ENCODE peak calls at places on chromosome 10, in six cellular contexts. Q is GM23248, F is GM23338, B is PC-9, R is PC-3, H is MM.1S. D is an unnamed sample.

GRCh38 chr10:85604884-85605283 is 761.7 kb downstream of the GRID1 start:
- DNase-seq in Q (no peak), F (no peak), B (no peak), R (no peak), H (no peak), D (no peak)

GRCh38 chr10:61628875-61629513 is 33.7 kb upstream of the CABCOCO1 start:
- DNase-seq in Q (peak; percentile 94), F (peak; percentile 37), B (peak; percentile 27), R (peak; percentile 100), H (no peak), D (no peak)

GRCh38 chr10:79320785-79321493 is 26.3 kb upstream of the PPIF start:
- DNase-seq in Q (peak; percentile 100), F (no peak), B (peak; percentile 75), R (peak; percentile 100), H (no peak), D (no peak)

GRCh38 chr10:83274088-83274487 is 865.2 kb upstream of the GHITM start:
- DNase-seq in Q (no peak), F (no peak), B (no peak), R (no peak), H (no peak), D (no peak)

GRCh38 chr10:123870260-123870659 is 21.3 kb downstream of the CPXM2 start:
- DNase-seq in Q (no peak), F (no peak), B (no peak), R (no peak), H (no peak), D (no peak)

GRCh38 chr10:43817368-43817767 is 168.7 kb upstream of the ZNF32 start:
- DNase-seq in Q (peak; percentile 92), F (no peak), B (no peak), R (no peak), H (no peak), D (no peak)

GRCh38 chr10:119325131-119325530 is 117.8 kb downstream of the GRK5 start:
- DNase-seq in Q (no peak), F (no peak), B (no peak), R (no peak), H (no peak), D (no peak)

GRCh38 chr10:63692205-63692896 is 171.2 kb downstream of the REEP3 start:
- DNase-seq in Q (no peak), F (no peak), B (no peak), R (no peak), H (no peak), D (no peak)

GRCh38 chr10:538895-539294 is 150.6 kb downstream of the DIP2C start:
- DNase-seq in Q (peak; percentile 64), F (no peak), B (no peak), R (no peak), H (no peak), D (no peak)

GRCh38 chr10:22737587-22737986 is 23.2 kb upstream of the PIP4K2A start:
- DNase-seq in Q (peak; percentile 76), F (no peak), B (no peak), R (peak; percentile 65), H (no peak), D (no peak)

GRCh38 chr10:49569031-49569765 is 30.3 kb upstream of the ERCC6 start:
- DNase-seq in Q (peak; percentile 89), F (no peak), B (peak; percentile 76), R (peak; percentile 39), H (no peak), D (no peak)

GRCh38 chr10:18303851-18304800 is 163.9 kb downstream of the CACNB2 start:
- DNase-seq in Q (no peak), F (no peak), B (no peak), R (no peak), H (no peak), D (no peak)

GRCh38 chr10:78286675-78287074 is 253.0 kb downstream of the RPS24 start:
- DNase-seq in Q (no peak), F (no peak), B (no peak), R (no peak), H (no peak), D (no peak)

GRCh38 chr10:96289218-96289910 is 14.9 kb upstream of the DNTT start:
- DNase-seq in Q (no peak), F (no peak), B (no peak), R (no peak), H (no peak), D (no peak)
- H3F3A ChIP-seq in Q (no peaks in the 10 kb centered on the region), F (no peaks in the 10 kb centered on the region), B (no peaks in the 10 kb centered on the region), R (no peaks in the 10 kb centered on the region), H (peaks cover 28% of the 10 kb centered on the region), D (no peaks in the 10 kb centered on the region)

GRCh38 chr10:133280391-133281059 is 3.9 kb upstream of the ADAM8 start:
- DNase-seq in Q (no peak), F (no peak), B (no peak), R (no peak), H (no peak), D (no peak)
- H3K36me3 ChIP-seq in Q (peaks cover 4% of the 10 kb centered on the region), F (peaks cover 10% of the 10 kb centered on the region), B (no peaks in the 10 kb centered on the region), R (peaks cover 15% of the 10 kb centered on the region), H (peaks cover 6% of the 10 kb centered on the region), D (no peaks in the 10 kb centered on the region)

DNA sequence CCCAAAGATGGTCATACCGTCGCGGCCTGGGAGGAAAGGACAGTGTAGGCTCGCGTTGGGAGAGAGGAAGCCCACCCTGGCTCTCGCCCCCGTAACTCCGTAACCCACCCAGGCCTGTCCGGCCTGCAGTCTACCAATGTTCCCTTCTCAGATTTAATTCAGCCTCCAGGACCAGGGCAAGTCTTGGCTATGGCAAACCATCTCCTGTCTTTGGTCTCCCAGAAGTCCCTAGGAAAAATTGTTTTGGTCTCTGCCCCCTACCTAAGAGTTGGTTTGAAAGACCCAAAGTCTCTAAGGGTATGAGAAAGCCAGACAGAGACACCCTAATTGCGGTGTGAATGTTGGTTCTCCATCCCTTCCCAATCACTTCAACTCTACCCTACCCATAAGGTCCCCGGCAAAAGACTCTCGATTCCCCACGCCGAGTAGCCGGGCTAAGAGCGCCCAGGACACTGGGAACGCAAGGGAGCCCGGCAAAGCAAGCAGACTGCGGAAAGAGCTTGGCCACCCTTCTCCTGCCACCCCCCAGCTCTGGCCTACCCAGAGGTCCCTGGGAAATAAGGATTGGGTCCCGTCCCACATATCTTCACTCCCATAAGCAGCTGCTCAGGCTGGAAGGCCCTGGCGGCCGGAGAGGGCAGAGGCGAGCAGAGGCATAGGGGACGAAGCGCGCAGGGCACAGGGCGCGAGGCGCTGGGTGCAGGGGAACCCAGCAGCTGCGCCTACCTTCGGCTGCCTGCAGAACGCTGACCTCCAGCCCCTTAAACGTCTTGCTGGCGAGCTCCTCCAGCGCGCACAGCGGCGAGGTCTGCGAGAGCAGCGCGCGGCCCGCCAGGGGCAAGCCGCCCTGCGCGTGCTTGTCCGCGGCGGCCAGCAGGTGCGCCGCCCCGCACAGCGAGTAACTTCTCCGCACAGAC is 1.2 kb downstream of the LBX1 start:
- DNase-seq in Q (peak; percentile 30), F (peak; percentile 62), B (no peak), R (no peak), H (no peak), D (peak; percentile 84)
- TF ChIP-seq EZH2 in Q (peak; percentile 93), F (peak; percentile 99), B (no peak), R (peak; percentile 54), H (no peak), D (peak; percentile 44)

GRCh38 chr10:98170249-98171117 is 36.0 kb downstream of the R3HCC1L start:
- DNase-seq in Q (peak; percentile 56), F (peak; percentile 88), B (peak; percentile 27), R (peak; percentile 69), H (peak; percentile 60), D (peak; percentile 67)

GRCh38 chr10:98169379-98169778 is 34.9 kb downstream of the R3HCC1L start:
- DNase-seq in Q (no peak), F (no peak), B (no peak), R (no peak), H (no peak), D (no peak)

GRCh38 chr10:98167191-98167590 is 32.7 kb downstream of the R3HCC1L start:
- DNase-seq in Q (no peak), F (no peak), B (no peak), R (no peak), H (no peak), D (no peak)

GRCh38 chr10:98168766-98169165 is 34.3 kb downstream of the R3HCC1L start:
- DNase-seq in Q (no peak), F (peak; percentile 28), B (no peak), R (no peak), H (no peak), D (no peak)

GRCh38 chr10:98168147-98168546 is 33.7 kb downstream of the R3HCC1L start:
- DNase-seq in Q (no peak), F (peak; percentile 7), B (no peak), R (no peak), H (no peak), D (no peak)
- H3F3A ChIP-seq in Q (peaks cover 29% of the 10 kb centered on the region), F (no peaks in the 10 kb centered on the region), B (no peaks in the 10 kb centered on the region), R (no peaks in the 10 kb centered on the region), H (no peaks in the 10 kb centered on the region), D (no peaks in the 10 kb centered on the region)

GRCh38 chr10:11195017-11195586 is 177.4 kb downstream of the CELF2 start:
- DNase-seq in Q (no peak), F (no peak), B (no peak), R (no peak), H (no peak), D (no peak)
- H3K36me3 ChIP-seq in Q (no peaks in the 10 kb centered on the region), F (no peaks in the 10 kb centered on the region), B (no peaks in the 10 kb centered on the region), R (no peaks in the 10 kb centered on the region), H (peaks cover 58% of the 10 kb centered on the region), D (no peaks in the 10 kb centered on the region)

GRCh38 chr10:6083523-6084475 is 5.0 kb upstream of the RBM17 start:
- DNase-seq in Q (peak; percentile 23), F (no peak), B (no peak), R (no peak), H (no peak), D (no peak)

GRCh38 chr10:6088721-6089333 is at the start of gene RBM17:
- DNase-seq in Q (peak; percentile 93), F (peak; percentile 93), B (peak; percentile 97), R (peak; percentile 84), H (peak; percentile 96), D (peak; percentile 98)

GRCh38 chr10:6089334-6090219 is 743 bp downstream of the RBM17 start:
- DNase-seq in Q (peak; percentile 64), F (peak; percentile 60), B (peak; percentile 39), R (peak; percentile 23), H (peak; percentile 29), D (peak; percentile 76)

GRCh38 chr10:6082496-6083395 is 6.1 kb upstream of the RBM17 start:
- DNase-seq in Q (no peak), F (no peak), B (no peak), R (no peak), H (no peak), D (no peak)

GRCh38 chr10:6086375-6087233 is 2.2 kb upstream of the RBM17 start:
- DNase-seq in Q (peak; percentile 94), F (peak; percentile 96), B (peak; percentile 62), R (peak; percentile 53), H (peak; percentile 90), D (peak; percentile 93)
- TF ChIP-seq EZH2 in Q (no peak), F (no peak), B (no peak), R (no peak), H (no peak), D (no peak)

GRCh38 chr10:30705086-30705624 is 75.6 kb upstream of the LYZL2 start:
- DNase-seq in Q (no peak), F (no peak), B (no peak), R (no peak), H (peak; percentile 88), D (no peak)
- H3F3A ChIP-seq in Q (no peaks in the 10 kb centered on the region), F (no peaks in the 10 kb centered on the region), B (no peaks in the 10 kb centered on the region), R (no peaks in the 10 kb centered on the region), H (peaks cover 66% of the 10 kb centered on the region), D (no peaks in the 10 kb centered on the region)

DNA sequence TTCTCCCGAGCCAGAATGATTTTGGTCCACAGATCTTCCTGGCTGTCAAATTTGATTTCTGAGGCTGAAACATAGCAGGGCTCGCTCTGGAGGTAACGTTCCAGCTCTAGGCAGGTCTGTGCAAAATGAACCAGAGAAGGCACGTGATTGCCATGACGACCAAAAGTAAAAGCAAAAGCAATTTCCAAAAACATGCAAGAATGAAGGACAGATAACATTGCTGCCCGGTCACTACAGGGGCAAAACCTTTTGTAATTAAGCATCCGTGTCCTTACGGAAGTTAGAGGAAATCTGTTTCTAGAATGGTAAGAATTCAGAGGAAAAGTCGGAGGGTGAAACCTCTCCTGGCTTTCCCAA is 2.9 kb downstream of the KLF6 start:
- DNase-seq in Q (peak; percentile 69), F (no peak), B (no peak), R (no peak), H (no peak), D (no peak)
- H3K36me3 ChIP-seq in Q (peaks cover 64% of the 10 kb centered on the region), F (peaks cover 48% of the 10 kb centered on the region), B (peaks cover 34% of the 10 kb centered on the region), R (peaks cover 70% of the 10 kb centered on the region), H (peaks cover 50% of the 10 kb centered on the region), D (peaks cover 4% of the 10 kb centered on the region)

D was measured in neural progenitor cell.